ENCODE peak calls at places on chromosomes 3 and 15, in seven cellular contexts. G, T, K, Q, N, C and B are unnamed samples. For H3K4me1, the result is how much of the 10 kb centered on the place peaks cover.

GRCh38 chr15:55348281-55348778 is 29.3 kb downstream of the PIGB start:
- DNase-seq in G (no peak), T (no peak), K (no peak), Q (no peak), N (no peak), C (no peak), B (no peak)

GRCh38 chr3:61454000-61454399 is 107.4 kb upstream of the PTPRG start:
- DNase-seq in G (no peak), T (no peak), K (no peak), Q (no peak), N (no peak), C (no peak), B (no peak)

GRCh38 chr3:192449036-192449435 is 278.3 kb downstream of the FGF12 start:
- DNase-seq in G (no peak), T (no peak), K (no peak), Q (no peak), N (no peak), C (no peak), B (no peak)

GRCh38 chr3:108403198-108403597 is 106.8 kb downstream of the HHLA2 start:
- DNase-seq in G (no peak), T (no peak), K (no peak), Q (no peak), N (no peak), C (peak), B (no peak)

GRCh38 chr15:70121656-70122297 is 24.1 kb upstream of the TLE3 start:
- DNase-seq in G (no peak), T (peak), K (no peak), Q (no peak), N (peak), C (peak), B (no peak)

GRCh38 chr3:10263549-10264363 is 15.5 kb downstream of the TATDN2 start:
- DNase-seq in G (peak), T (no peak), K (peak), Q (no peak), N (peak), C (no peak), B (no peak)

GRCh38 chr15:73078722-73079121 is 26.5 kb downstream of the NEO1 start:
- DNase-seq in G (no peak), T (no peak), K (no peak), Q (no peak), N (peak), C (peak), B (no peak)

GRCh38 chr3:159548675-159549335 is 439.8 kb upstream of the IL12A start:
- DNase-seq in G (no peak), T (no peak), K (no peak), Q (no peak), N (peak), C (no peak), B (no peak)

GRCh38 chr3:115062412-115062956 is 84.6 kb downstream of the ZBTB20 start:
- DNase-seq in G (no peak), T (no peak), K (no peak), Q (no peak), N (peak), C (no peak), B (no peak)

GRCh38 chr3:27146786-27147185 is 222.4 kb downstream of the NEK10 start:
- DNase-seq in G (no peak), T (no peak), K (no peak), Q (no peak), N (no peak), C (no peak), B (no peak)

GRCh38 chr15:61157933-61158332 is 71.2 kb downstream of the RORA start:
- DNase-seq in G (no peak), T (peak), K (peak), Q (no peak), N (no peak), C (peak), B (no peak)

GRCh38 chr3:151926956-151927355 is 53.5 kb downstream of the SUCNR1 start:
- DNase-seq in G (no peak), T (no peak), K (no peak), Q (no peak), N (peak), C (no peak), B (no peak)

GRCh38 chr3:39990532-39990931 is 181.1 kb downstream of the MYRIP start:
- DNase-seq in G (peak), T (no peak), K (peak), Q (no peak), N (peak), C (peak), B (no peak)

GRCh38 chr3:29644261-29644660 is 363.4 kb downstream of the RBMS3 start:
- DNase-seq in G (no peak), T (no peak), K (no peak), Q (no peak), N (no peak), C (no peak), B (no peak)

GRCh38 chr3:21216598-21216997 is 534.4 kb downstream of the ZNF385D start:
- DNase-seq in G (no peak), T (no peak), K (no peak), Q (no peak), N (no peak), C (no peak), B (no peak)

GRCh38 chr15:42826251-42826890 is 89.4 kb upstream of the CDAN1 start:
- DNase-seq in G (no peak), T (no peak), K (no peak), Q (no peak), N (no peak), C (peak), B (no peak)

GRCh38 chr15:86906406-86906805 is 826.7 kb downstream of the AGBL1 start:
- DNase-seq in G (no peak), T (no peak), K (no peak), Q (no peak), N (peak), C (no peak), B (no peak)

GRCh38 chr3:12222765-12223485 is 64.2 kb upstream of the TIMP4 start:
- DNase-seq in G (no peak), T (no peak), K (no peak), Q (no peak), N (peak), C (no peak), B (no peak)

GRCh38 chr3:54304867-54305266 is 182.5 kb downstream of the CACNA2D3 start:
- DNase-seq in G (no peak), T (no peak), K (no peak), Q (no peak), N (no peak), C (no peak), B (no peak)

GRCh38 chr15:77904901-77905300 is 172.6 kb downstream of the TBC1D2B start:
- DNase-seq in G (no peak), T (peak), K (no peak), Q (no peak), N (no peak), C (no peak), B (no peak)

GRCh38 chr3:29072626-29073025 is 208.2 kb upstream of the RBMS3 start:
- DNase-seq in G (no peak), T (no peak), K (no peak), Q (no peak), N (peak), C (no peak), B (no peak)

GRCh38 chr3:116020495-116020894 is 397.2 kb downstream of the GAP43 start:
- DNase-seq in G (no peak), T (no peak), K (no peak), Q (no peak), N (peak), C (no peak), B (no peak)

GRCh38 chr3:66856555-66856954 is 141.6 kb upstream of the KBTBD8 start:
- DNase-seq in G (peak), T (no peak), K (no peak), Q (no peak), N (no peak), C (no peak), B (no peak)

GRCh38 chr15:100714749-100715342 is 112.5 kb downstream of the ASB7 start:
- DNase-seq in G (no peak), T (no peak), K (peak), Q (no peak), N (no peak), C (no peak), B (peak)

GRCh38 chr15:100718075-100718980 is 115.9 kb downstream of the ASB7 start:
- DNase-seq in G (no peak), T (peak), K (no peak), Q (no peak), N (no peak), C (peak), B (peak)

GRCh38 chr15:100715571-100716455 is 113.4 kb downstream of the ASB7 start:
- DNase-seq in G (no peak), T (peak), K (peak), Q (peak), N (no peak), C (peak), B (no peak)

GRCh38 chr15:100717596-100717995 is 115.2 kb downstream of the ASB7 start:
- DNase-seq in G (no peak), T (no peak), K (no peak), Q (no peak), N (no peak), C (peak), B (no peak)

GRCh38 chr15:100716456-100717085 is 114.2 kb downstream of the ASB7 start:
- DNase-seq in G (no peak), T (no peak), K (no peak), Q (no peak), N (no peak), C (no peak), B (no peak)
- H3K4me1 ChIP-seq in G (under half), T (under half), K (half or more), Q (under half), N (under half), C (under half), B (under half)

GRCh38 chr3:13824521-13825316 is 55.2 kb downstream of the WNT7A start:
- DNase-seq in G (no peak), T (peak), K (no peak), Q (no peak), N (no peak), C (no peak), B (no peak)
- H3K4me1 ChIP-seq in G (under half), T (under half), K (under half), Q (under half), N (under half), C (under half), B (under half)

DNA sequence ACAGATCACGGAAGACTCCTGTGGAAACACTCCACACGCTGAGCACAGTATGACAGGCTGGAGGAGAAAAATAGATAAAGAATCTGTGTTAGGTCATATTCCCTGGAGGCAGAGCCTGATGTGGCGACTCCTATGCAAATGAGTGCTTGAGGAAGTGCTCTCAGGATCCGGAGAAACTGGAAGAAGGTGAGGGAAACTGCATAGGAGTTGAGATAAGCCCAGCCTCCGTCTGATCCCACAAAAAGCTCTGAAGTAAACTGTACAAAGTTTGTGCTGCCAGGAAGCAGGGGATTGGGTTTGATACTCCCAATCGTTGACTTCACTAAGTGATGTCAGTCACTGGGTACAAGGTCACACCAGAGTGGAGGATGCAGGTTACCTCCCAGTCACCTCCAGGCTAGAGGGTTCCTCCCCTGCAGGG is 33.4 kb downstream of the OSBPL10 start:
- DNase-seq in G (peak), T (no peak), K (no peak), Q (no peak), N (no peak), C (no peak), B (no peak)
- H3K4me1 ChIP-seq in G (half or more), T (under half), K (under half), Q (under half), N (under half), C (under half), B (under half)

GRCh38 chr3:33438284-33438668 is 1.9 kb downstream of the UBP1 start:
- DNase-seq in G (peak), T (no peak), K (peak), Q (no peak), N (peak), C (no peak), B (no peak)
- H3K4me1 ChIP-seq in G (under half), T (under half), K (half or more), Q (under half), N (under half), C (under half), B (under half)

GRCh38 chr3:38168988-38169363 is 3.6 kb downstream of the OXSR1 start:
- DNase-seq in G (no peak), T (no peak), K (no peak), Q (no peak), N (peak), C (no peak), B (no peak)
- H3K4me1 ChIP-seq in G (under half), T (under half), K (under half), Q (under half), N (under half), C (under half), B (under half)

DNA sequence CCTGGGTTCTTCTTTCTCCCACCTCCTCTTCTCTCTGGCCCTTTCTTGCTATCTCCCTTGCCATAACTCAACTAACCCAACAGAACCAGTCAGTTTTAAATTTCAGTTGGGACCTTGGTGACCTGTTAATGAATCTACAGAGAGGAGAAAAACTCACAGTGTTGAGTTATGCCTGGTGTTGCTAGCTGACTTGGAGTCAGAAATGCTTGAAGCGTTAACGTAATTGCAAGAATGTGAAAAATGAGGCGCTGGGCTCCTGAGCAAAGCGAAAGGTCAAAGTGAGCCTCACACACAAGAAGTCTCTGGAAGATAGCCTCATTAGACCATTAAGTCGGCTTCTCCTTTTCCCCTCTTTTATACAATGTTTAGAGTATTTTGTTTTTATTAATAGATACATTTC is 18.4 kb downstream of the MEIS2 start:
- DNase-seq in G (no peak), T (no peak), K (no peak), Q (no peak), N (peak), C (no peak), B (no peak)
- H3K4me1 ChIP-seq in G (under half), T (under half), K (under half), Q (under half), N (under half), C (under half), B (under half)

GRCh38 chr3:45872569-45872968 is 13.8 kb upstream of the CCR9 start:
- DNase-seq in G (no peak), T (no peak), K (no peak), Q (no peak), N (no peak), C (no peak), B (no peak)
- H3K4me1 ChIP-seq in G (under half), T (under half), K (under half), Q (under half), N (under half), C (under half), B (under half)

DNA sequence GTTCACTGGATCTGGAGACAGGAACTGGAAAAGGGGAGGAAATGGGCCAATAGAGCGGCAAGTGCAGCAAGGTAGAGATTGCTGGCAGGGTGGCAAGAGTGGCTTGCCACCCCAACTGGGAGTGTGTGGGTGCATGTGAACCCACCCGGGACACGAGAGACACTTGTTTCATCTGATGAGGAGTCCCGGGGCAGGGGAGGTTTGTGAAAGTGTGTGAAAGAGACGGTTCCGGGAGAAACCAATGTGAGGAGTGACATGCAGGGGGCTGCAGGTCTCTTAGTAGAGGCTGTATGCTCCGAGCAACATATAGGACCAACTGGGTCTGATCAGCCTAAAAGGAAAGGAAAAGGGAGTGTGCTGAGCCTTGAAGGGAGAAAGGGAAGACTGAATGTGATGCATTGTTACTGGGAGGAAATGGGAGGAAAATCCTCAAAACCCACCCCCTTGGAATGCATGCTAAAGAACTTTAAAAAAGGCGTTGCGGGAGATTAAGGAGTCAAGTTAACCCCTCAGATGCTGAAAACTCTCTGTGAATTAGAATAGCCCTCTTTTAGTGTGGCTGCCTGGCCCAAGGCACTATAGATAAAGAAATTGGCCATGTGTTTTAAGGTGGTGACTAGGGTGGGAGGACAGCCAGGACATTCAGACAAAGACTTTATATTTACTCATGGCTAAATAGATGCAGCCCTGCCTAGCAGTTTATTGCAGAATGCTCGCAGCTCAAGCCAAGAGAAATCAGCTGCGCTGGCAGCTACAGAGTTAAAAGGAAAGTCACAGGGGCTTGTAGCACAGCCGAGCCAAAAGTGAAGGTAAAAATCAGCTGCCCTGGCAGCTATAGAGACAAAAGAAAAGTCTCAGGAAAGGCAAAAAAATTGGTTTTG is 9.1 kb upstream of the SLC9C1 start:
- DNase-seq in G (peak), T (no peak), K (no peak), Q (peak), N (peak), C (no peak), B (no peak)
- H3K4me1 ChIP-seq in G (under half), T (under half), K (under half), Q (under half), N (under half), C (under half), B (under half)

GRCh38 chr3:125052671-125053303 is 3.0 kb downstream of the HEG1 start:
- DNase-seq in G (no peak), T (no peak), K (no peak), Q (no peak), N (peak), C (no peak), B (no peak)

GRCh38 chr3:125055165-125055912 is 458 bp downstream of the HEG1 start:
- DNase-seq in G (peak), T (no peak), K (no peak), Q (peak), N (no peak), C (no peak), B (no peak)

GRCh38 chr3:125051715-125052581 is 3.8 kb downstream of the HEG1 start:
- DNase-seq in G (peak), T (peak), K (no peak), Q (no peak), N (peak), C (peak), B (no peak)

GRCh38 chr3:125054436-125055164 is 1.2 kb downstream of the HEG1 start:
- DNase-seq in G (peak), T (no peak), K (no peak), Q (no peak), N (peak), C (peak), B (no peak)

DNA sequence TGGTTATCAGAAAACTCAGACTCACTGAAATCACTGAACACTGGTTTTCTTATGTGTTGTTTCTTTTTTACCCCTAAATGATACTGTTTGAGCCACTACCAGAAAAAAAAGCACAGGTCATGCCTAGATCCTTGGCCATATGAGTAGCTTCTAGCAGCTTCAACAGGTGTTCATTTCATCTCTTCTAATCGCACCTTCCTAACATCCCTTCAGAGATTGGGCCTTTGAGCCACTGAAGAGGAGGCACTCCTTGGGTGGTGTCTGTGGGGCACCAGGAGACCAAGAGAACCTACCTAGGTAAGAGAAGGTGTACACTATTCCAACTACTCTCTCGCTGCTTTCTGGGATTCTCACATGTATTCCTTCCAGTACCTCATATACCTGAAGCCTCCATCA is 2.5 kb downstream of the HEG1 start:
- DNase-seq in G (no peak), T (no peak), K (no peak), Q (no peak), N (no peak), C (no peak), B (no peak)
- H3K4me1 ChIP-seq in G (under half), T (half or more), K (under half), Q (under half), N (half or more), C (under half), B (half or more)

DNA sequence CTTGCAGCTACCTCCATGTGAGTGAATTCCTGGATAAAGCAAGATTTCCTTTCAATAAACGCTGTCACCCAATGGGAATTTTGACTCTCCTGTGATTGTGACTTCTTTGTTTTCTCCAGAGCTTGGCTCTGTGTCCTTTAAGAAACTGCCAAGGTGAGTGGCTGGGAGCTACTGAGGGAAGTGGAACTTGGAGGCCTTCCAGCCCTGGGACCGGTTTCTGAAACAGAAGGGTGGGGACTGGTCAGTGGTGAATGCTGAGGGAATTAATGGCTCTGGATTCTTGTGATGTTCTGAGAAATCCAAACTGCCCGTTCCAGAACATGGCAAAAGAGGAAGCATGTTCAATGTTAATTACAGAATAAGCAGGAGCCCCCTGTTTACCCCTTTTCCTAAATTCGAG is 41.1 kb upstream of the MYZAP start:
- DNase-seq in G (no peak), T (no peak), K (peak), Q (no peak), N (no peak), C (peak), B (no peak)
- H3K4me1 ChIP-seq in G (under half), T (under half), K (half or more), Q (under half), N (under half), C (under half), B (under half)